ENCODE peak calls at places on chromosomes 7 and 10, in five cellular contexts. O is EL; Q is Peyer's patch; X is esophagus squamous epithelium; E is effector memory CD4-positive, alpha-beta T cell. P is an unnamed sample.

GRCh38 chr10:14659626-14660196 is 115.0 kb downstream of the FAM107B start:
- DNase-seq in O (no peak), Q (peak), X (no peak), E (peak), P (no peak)

GRCh38 chr10:110355922-110356627 is 51.4 kb upstream of the SMNDC1 start:
- DNase-seq in O (no peak), Q (peak), X (no peak), E (no peak), P (no peak)

GRCh38 chr10:77909755-77910375 is 16.7 kb downstream of the DLG5 start:
- DNase-seq in O (peak), Q (peak), X (no peak), E (no peak), P (peak)

GRCh38 chr10:128995676-128996075 is 471.4 kb upstream of the MGMT start:
- DNase-seq in O (no peak), Q (no peak), X (no peak), E (no peak), P (no peak)

GRCh38 chr10:21020545-21020944 is 123.4 kb upstream of the NEBL start:
- DNase-seq in O (peak), Q (peak), X (no peak), E (no peak), P (no peak)

GRCh38 chr7:110909102-110909501 is 181.8 kb upstream of the LRRN3 start:
- DNase-seq in O (no peak), Q (no peak), X (no peak), E (no peak), P (no peak)

GRCh38 chr7:32169236-32169635 is 99.0 kb upstream of the PDE1C start:
- DNase-seq in O (no peak), Q (no peak), X (no peak), E (no peak), P (no peak)

GRCh38 chr10:70803768-70804423 is 11.9 kb upstream of the SGPL1 start:
- DNase-seq in O (no peak), Q (no peak), X (no peak), E (no peak), P (no peak)

GRCh38 chr7:70645876-70646336 is 486.0 kb upstream of the GALNT17 start:
- DNase-seq in O (no peak), Q (no peak), X (no peak), E (no peak), P (no peak)

GRCh38 chr10:3048114-3049019 is 19.0 kb upstream of the PFKP start:
- DNase-seq in O (peak), Q (no peak), X (no peak), E (no peak), P (peak)

GRCh38 chr7:128135275-128136214 is 104.3 kb upstream of the LRRC4 start:
- DNase-seq in O (peak), Q (peak), X (no peak), E (peak), P (peak)

GRCh38 chr7:146654048-146654447 is 537.4 kb downstream of the CNTNAP2 start:
- DNase-seq in O (no peak), Q (no peak), X (no peak), E (no peak), P (no peak)

GRCh38 chr7:39595102-39595620 is 28.2 kb upstream of the RALA start:
- DNase-seq in O (peak), Q (no peak), X (no peak), E (no peak), P (no peak)

GRCh38 chr7:147492621-147493020 is 1097.9 kb upstream of the C7orf33 start:
- DNase-seq in O (peak), Q (no peak), X (no peak), E (no peak), P (peak)

GRCh38 chr10:97509120-97509670 is 10.5 kb downstream of the UBTD1 start:
- DNase-seq in O (no peak), Q (peak), X (no peak), E (no peak), P (no peak)

GRCh38 chr7:14691597-14692203 is 210.9 kb downstream of the DGKB start:
- DNase-seq in O (peak), Q (peak), X (no peak), E (peak), P (peak)

GRCh38 chr10:49075743-49076142 is 39.6 kb downstream of the VSTM4 start:
- DNase-seq in O (no peak), Q (no peak), X (no peak), E (no peak), P (no peak)

GRCh38 chr7:46960974-46961373 is 620.9 kb downstream of the TNS3 start:
- DNase-seq in O (no peak), Q (no peak), X (no peak), E (no peak), P (no peak)

GRCh38 chr10:6494934-6495592 is 85.0 kb downstream of the PRKCQ start:
- DNase-seq in O (no peak), Q (peak), X (no peak), E (peak), P (no peak)

GRCh38 chr7:96495751-96496216 is 173.9 kb upstream of the SLC25A13 start:
- DNase-seq in O (no peak), Q (no peak), X (no peak), E (no peak), P (no peak)

GRCh38 chr10:103429647-103430046 is 22.5 kb downstream of the CALHM2 start:
- DNase-seq in O (no peak), Q (no peak), X (no peak), E (no peak), P (no peak)

GRCh38 chr7:150368884-150369739 is 490 bp downstream of the REPIN1 start:
- DNase-seq in O (peak), Q (peak), X (no peak), E (peak), P (peak)

GRCh38 chr7:16670021-16670420 is 24.0 kb downstream of the BZW2 start:
- DNase-seq in O (peak), Q (no peak), X (no peak), E (no peak), P (peak)

GRCh38 chr7:67813621-67814292 is 817.1 kb downstream of the TYW1 start:
- DNase-seq in O (no peak), Q (no peak), X (no peak), E (no peak), P (no peak)

GRCh38 chr7:18520450-18521235 is 25.1 kb downstream of the HDAC9 start:
- DNase-seq in O (peak), Q (no peak), X (no peak), E (no peak), P (peak)

GRCh38 chr7:144404911-144405310 is 1.4 kb upstream of the NOBOX start:
- DNase-seq in O (peak), Q (no peak), X (no peak), E (no peak), P (no peak)

GRCh38 chr7:149685455-149685854 is 87.9 kb downstream of the ZNF467 start:
- DNase-seq in O (peak), Q (no peak), X (no peak), E (no peak), P (no peak)

GRCh38 chr10:17416442-17417211 is 37.8 kb downstream of the ST8SIA6 start:
- DNase-seq in O (no peak), Q (no peak), X (no peak), E (no peak), P (no peak)

GRCh38 chr7:129078455-129078854 is 23.5 kb upstream of the TNPO3 start:
- DNase-seq in O (no peak), Q (no peak), X (no peak), E (no peak), P (no peak)

GRCh38 chr7:156889746-156890145 is 3.2 kb downstream of the LMBR1 start:
- DNase-seq in O (no peak), Q (no peak), X (no peak), E (no peak), P (no peak)